ENCODE peak calls at places on chromosomes 6 and 20, in seven cellular contexts. N is heart left ventricle, Q is non-pigmented ciliary epithelial cell, T is body of pancreas, D is heart right ventricle, H is cerebellar cortex, E is uterus. J is an unnamed sample.
A peak's percentile ranks its signal among the peaks of the same experiment; 100 is the strongest.

GRCh38 chr20:2984956-2985661 is 58.3 kb upstream of the GNRH2 start:
- DNase-seq in N (no peak), E (no peak), Q (peak; percentile 43), H (peak; percentile 21), D (no peak), T (no peak), J (no peak)

GRCh38 chr6:108014040-108014439 is 56.0 kb upstream of the SEC63 start:
- DNase-seq in D (no peak), T (no peak), N (no peak), Q (no peak), H (no peak), E (no peak), J (no peak)

GRCh38 chr6:112348891-112349736 is 2.0 kb downstream of the RFPL4B start:
- DNase-seq in Q (no peak), N (no peak), D (no peak), T (no peak), H (no peak), E (no peak), J (no peak)

GRCh38 chr6:93786474-93787330 is 367.3 kb upstream of the EPHA7 start:
- DNase-seq in E (no peak), D (no peak), N (no peak), Q (peak; percentile 11), T (no peak), H (peak; percentile 44), J (peak; percentile 21)

GRCh38 chr20:10857362-10858070 is 183.7 kb upstream of the JAG1 start:
- DNase-seq in N (peak; percentile 37), H (no peak), Q (peak; percentile 56), D (no peak), E (peak; percentile 36), T (peak; percentile 18), J (no peak)

GRCh38 chr6:2992330-2992979 is 7.2 kb upstream of the NQO2 start:
- DNase-seq in E (no peak), D (no peak), Q (no peak), N (no peak), H (no peak), T (no peak), J (no peak)

GRCh38 chr6:162705736-162706135 is 21.8 kb downstream of the PRKN start:
- DNase-seq in H (peak; percentile 15), N (no peak), E (no peak), T (no peak), D (no peak), Q (no peak), J (no peak)

GRCh38 chr6:72413884-72414283 is 208.0 kb upstream of the KCNQ5 start:
- DNase-seq in T (peak; percentile 27), E (no peak), Q (no peak), H (no peak), N (no peak), D (no peak), J (no peak)

GRCh38 chr6:41594326-41594725 is 43.9 kb upstream of the MDFI start:
- DNase-seq in H (no peak), N (no peak), D (no peak), T (no peak), Q (no peak), E (no peak), J (no peak)

GRCh38 chr6:168240147-168240546 is 79.4 kb downstream of the DACT2 start:
- DNase-seq in D (no peak), H (no peak), Q (no peak), E (no peak), T (no peak), N (no peak), J (no peak)

GRCh38 chr6:26205625-26206574 is 118.7 kb downstream of the HFE start:
- DNase-seq in D (no peak), T (no peak), H (peak; percentile 55), Q (no peak), E (no peak), N (no peak), J (no peak)

GRCh38 chr6:111096246-111096645 is 8.9 kb downstream of the SLC16A10 start:
- DNase-seq in H (no peak), T (peak; percentile 93), D (no peak), N (no peak), Q (no peak), E (no peak), J (no peak)

GRCh38 chr6:170074435-170074834 is 216.4 kb downstream of the DLL1 start:
- DNase-seq in Q (no peak), N (no peak), T (peak; percentile 2), E (no peak), H (no peak), D (no peak), J (no peak)

GRCh38 chr6:150255840-150256239 is 113.0 kb upstream of the IYD start:
- DNase-seq in H (no peak), T (no peak), Q (no peak), E (no peak), N (no peak), D (no peak), J (no peak)

GRCh38 chr20:17570347-17571152 is 675 bp downstream of the DSTN start:
- DNase-seq in Q (no peak), E (peak; percentile 60), H (peak; percentile 72), D (peak; percentile 53), N (peak; percentile 38), T (peak; percentile 63), J (peak; percentile 56)

GRCh38 chr20:34316191-34316814 is 13.1 kb upstream of the AHCY start:
- DNase-seq in T (no peak), D (no peak), Q (no peak), N (no peak), E (no peak), H (no peak), J (no peak)

GRCh38 chr20:13331536-13331935 is 110.5 kb downstream of the ISM1 start:
- DNase-seq in Q (no peak), H (no peak), N (no peak), E (no peak), T (no peak), D (no peak), J (no peak)

GRCh38 chr20:62900052-62900691 is 26.1 kb downstream of the DIDO1 start:
- DNase-seq in E (peak; percentile 79), Q (peak; percentile 18), N (peak; percentile 66), D (peak; percentile 72), H (peak; percentile 85), T (peak; percentile 75), J (peak; percentile 81)

GRCh38 chr20:35604444-35604750 is 11.2 kb upstream of the SPAG4 start:
- DNase-seq in N (no peak), T (no peak), H (peak; percentile 27), E (no peak), D (no peak), Q (no peak), J (peak; percentile 43)

GRCh38 chr6:9409126-9409525 is 973.8 kb upstream of the SLC35B3 start:
- DNase-seq in T (no peak), E (no peak), H (no peak), D (no peak), N (no peak), Q (no peak), J (no peak)

GRCh38 chr6:82959385-82959941 is 106.2 kb downstream of the UBE3D start:
- DNase-seq in Q (no peak), E (no peak), H (no peak), N (no peak), D (no peak), T (no peak), J (no peak)

GRCh38 chr6:158414900-158415299 is 102.6 kb downstream of the TULP4 start:
- DNase-seq in D (no peak), E (no peak), N (no peak), Q (peak; percentile 58), T (no peak), H (no peak), J (no peak)

GRCh38 chr6:166584046-166584679 is 2.3 kb downstream of the RAMACL start:
- DNase-seq in N (no peak), D (no peak), Q (no peak), E (no peak), T (no peak), H (no peak), J (no peak)

GRCh38 chr20:60728705-60729104 is 523.4 kb upstream of the CDH4 start:
- DNase-seq in Q (no peak), N (no peak), E (no peak), D (no peak), T (no peak), H (no peak), J (no peak)

GRCh38 chr6:137712587-137712986 is 154.5 kb upstream of the TNFAIP3 start:
- DNase-seq in H (no peak), Q (no peak), E (no peak), D (no peak), T (no peak), N (no peak), J (no peak)

GRCh38 chr6:28929887-28930620 is 6.3 kb upstream of the TRIM27 start:
- DNase-seq in T (no peak), E (no peak), N (no peak), D (no peak), H (no peak), Q (no peak), J (no peak)

GRCh38 chr6:138161434-138162103 is at the start of gene ARFGEF3:
- DNase-seq in T (peak; percentile 79), N (peak; percentile 44), E (peak; percentile 20), Q (no peak), H (peak; percentile 71), D (peak; percentile 59), J (peak; percentile 69)

GRCh38 chr6:167013946-167014345 is 14.7 kb downstream of the CEP43 start:
- DNase-seq in D (no peak), Q (no peak), N (no peak), H (no peak), T (no peak), E (no peak), J (no peak)

GRCh38 chr20:33415948-33416347 is 14.6 kb upstream of the CDK5RAP1 start:
- DNase-seq in T (no peak), Q (no peak), H (peak; percentile 48), E (no peak), D (no peak), N (peak; percentile 37), J (peak; percentile 48)

GRCh38 chr6:122878809-122879208 is 89.8 kb downstream of the SMPDL3A start:
- DNase-seq in Q (no peak), N (no peak), T (no peak), H (peak; percentile 18), E (no peak), D (no peak), J (no peak)

GRCh38 chr6:166952567-166953464 is 3.5 kb downstream of the RNASET2 start:
- DNase-seq in T (no peak), N (no peak), E (no peak), H (no peak), Q (no peak), D (no peak), J (no peak)

GRCh38 chr6:161284653-161285052 is 10.8 kb upstream of the AGPAT4 start:
- DNase-seq in D (no peak), H (no peak), N (no peak), E (no peak), Q (no peak), T (no peak), J (no peak)

J was measured in endothelial cell.